ENCODE peak calls at places on chromosome X, in four cellular contexts. O is activated naive CD8-positive, alpha-beta T cell treated with anti-CD3 and anti-CD28 coated beads for 36 hours; U is frontal cortex; C is OCI-LY7. M is an unnamed sample.

GRCh38 chrX:3250946-3251345 is 95.5 kb downstream of the MXRA5 start:
- DNase-seq in O (no peak), U (no peak), C (no peak), M (no peak)

GRCh38 chrX:155068165-155068564 is 2.8 kb downstream of the CMC4 start:
- DNase-seq in O (no peak), U (no peak), C (no peak), M (no peak)

GRCh38 chrX:10104958-10105658 is 51.7 kb upstream of the CLCN4 start:
- DNase-seq in O (no peak), U (no peak), C (no peak), M (no peak)

GRCh38 chrX:20063716-20064351 is 52.9 kb downstream of the MAP7D2 start:
- DNase-seq in O (no peak), U (no peak), C (peak), M (no peak)

GRCh38 chrX:87583679-87584078 is 66.1 kb downstream of the KLHL4 start:
- DNase-seq in O (no peak), U (no peak), C (peak), M (peak)

GRCh38 chrX:29024813-29025342 is 437.6 kb downstream of the IL1RAPL1 start:
- DNase-seq in O (no peak), U (no peak), C (no peak), M (no peak)

GRCh38 chrX:149043401-149043800 is 461.7 kb downstream of the IDS start:
- DNase-seq in O (no peak), U (no peak), C (no peak), M (no peak)

GRCh38 chrX:64186974-64187761 is 18.3 kb downstream of the AMER1 start:
- DNase-seq in O (no peak), U (no peak), C (no peak), M (no peak)

GRCh38 chrX:9573282-9574106 is 108.6 kb downstream of the TBL1X start:
- DNase-seq in O (no peak), U (no peak), C (no peak), M (no peak)

GRCh38 chrX:40578039-40578438 is 2.7 kb upstream of the ATP6AP2 start:
- DNase-seq in O (no peak), U (no peak), C (no peak), M (no peak)